ENCODE peak calls at places on chromosomes 13 and 19, in nine cellular contexts. C is PC-3; U is naive thymus-derived CD4-positive, alpha-beta T cell; I is A549; E is adrenal gland; Z is HAP-1; P is heart right ventricle; N is mucosa of descending colon; H is fibroblast of lung. V is an unnamed sample.

GRCh38 chr19:10389863-10390262 is 9.5 kb upstream of the TYK2 start:
- DNase-seq in I (no peak), N (no peak), P (no peak), U (no peak), C (no peak), E (no peak), Z (no peak), H (no peak), V (no peak)

GRCh38 chr13:45521292-45521691 is 56.6 kb downstream of the COG3 start:
- DNase-seq in E (no peak), U (no peak), I (no peak), H (peak; percentile 60), N (peak; percentile 6), P (peak; percentile 13), Z (no peak), C (peak; percentile 79), V (no peak)

GRCh38 chr19:5339470-5339949 is 1.1 kb downstream of the PTPRS start:
- DNase-seq in Z (no peak), P (no peak), U (no peak), H (no peak), C (no peak), I (no peak), N (no peak), E (no peak), V (peak; percentile 77)

GRCh38 chr13:75839418-75839817 is 203.3 kb downstream of the LMO7 start:
- DNase-seq in C (no peak), N (no peak), H (no peak), Z (no peak), E (no peak), I (no peak), P (no peak), U (no peak), V (no peak)

GRCh38 chr19:3725640-3726310 is 17.6 kb downstream of the TJP3 start:
- DNase-seq in H (no peak), I (no peak), U (no peak), Z (no peak), C (no peak), P (no peak), N (peak; percentile 95), E (no peak), V (no peak)

GRCh38 chr13:98171806-98172569 is 5.1 kb downstream of the RNF113B start:
- DNase-seq in H (peak; percentile 42), E (peak; percentile 80), U (no peak), C (no peak), Z (no peak), P (peak; percentile 44), N (no peak), I (no peak), V (peak; percentile 85)

GRCh38 chr19:2210987-2211740 is 25.0 kb downstream of the PLEKHJ1 start:
- DNase-seq in U (no peak), H (no peak), N (no peak), Z (no peak), I (no peak), C (no peak), P (no peak), E (no peak), V (no peak)

GRCh38 chr19:52658595-52658994 is 20.4 kb upstream of the ZNF83 start:
- DNase-seq in N (no peak), C (no peak), I (no peak), H (no peak), U (no peak), P (no peak), E (no peak), Z (no peak), V (no peak)

GRCh38 chr13:51849145-51850101 is 4.4 kb upstream of the TMEM272 start:
- DNase-seq in U (peak; percentile 27), C (peak; percentile 10), H (peak; percentile 53), I (peak; percentile 14), N (peak; percentile 30), E (no peak), Z (peak; percentile 36), P (no peak), V (peak; percentile 65)

GRCh38 chr13:81395368-81395767 is 1054.4 kb upstream of the SPRY2 start:
- DNase-seq in N (peak; percentile 76), I (no peak), C (no peak), U (no peak), P (no peak), E (no peak), H (no peak), Z (no peak), V (peak; percentile 32)

GRCh38 chr13:27176772-27177171 is 5.2 kb upstream of the USP12 start:
- DNase-seq in E (no peak), P (no peak), I (no peak), U (no peak), H (no peak), N (no peak), Z (no peak), C (no peak), V (no peak)

GRCh38 chr13:113591750-113592149 is 7.2 kb downstream of the TFDP1 start:
- DNase-seq in Z (no peak), E (peak; percentile 43), C (no peak), H (no peak), N (no peak), P (no peak), I (no peak), U (no peak), V (no peak)

GRCh38 chr13:31476266-31476665 is 263.1 kb upstream of the RXFP2 start:
- DNase-seq in P (no peak), E (no peak), I (no peak), Z (no peak), U (no peak), N (no peak), H (peak; percentile 79), C (no peak), V (peak; percentile 39)

GRCh38 chr19:45769054-45769782 is at the start of gene SIX5:
- DNase-seq in C (peak; percentile 95), N (peak; percentile 99), I (peak; percentile 100), H (peak; percentile 98), U (peak; percentile 88), Z (peak; percentile 95), E (peak; percentile 99), P (peak; percentile 98), V (peak; percentile 99)

GRCh38 chr19:11480927-11481776 is at the start of gene ELAVL3:
- DNase-seq in C (no peak), Z (no peak), H (no peak), N (no peak), E (no peak), P (no peak), I (no peak), U (no peak), V (no peak)

GRCh38 chr13:95255072-95255732 is 46.0 kb downstream of the ABCC4 start:
- DNase-seq in H (no peak), C (no peak), I (no peak), P (no peak), U (no peak), Z (no peak), N (no peak), E (no peak), V (no peak)

GRCh38 chr13:95256086-95256485 is 45.2 kb downstream of the ABCC4 start:
- DNase-seq in C (peak; percentile 94), U (no peak), Z (no peak), P (no peak), H (peak; percentile 76), E (no peak), N (no peak), I (peak; percentile 87), V (no peak)

GRCh38 chr13:95258619-95259194 is 42.5 kb downstream of the ABCC4 start:
- DNase-seq in C (no peak), N (no peak), H (no peak), P (no peak), U (no peak), E (no peak), Z (no peak), I (peak; percentile 78), V (no peak)

GRCh38 chr13:95260031-95260525 is 41.2 kb downstream of the ABCC4 start:
- DNase-seq in N (no peak), E (no peak), P (no peak), U (no peak), C (no peak), H (no peak), I (no peak), Z (no peak), V (no peak)

DNA sequence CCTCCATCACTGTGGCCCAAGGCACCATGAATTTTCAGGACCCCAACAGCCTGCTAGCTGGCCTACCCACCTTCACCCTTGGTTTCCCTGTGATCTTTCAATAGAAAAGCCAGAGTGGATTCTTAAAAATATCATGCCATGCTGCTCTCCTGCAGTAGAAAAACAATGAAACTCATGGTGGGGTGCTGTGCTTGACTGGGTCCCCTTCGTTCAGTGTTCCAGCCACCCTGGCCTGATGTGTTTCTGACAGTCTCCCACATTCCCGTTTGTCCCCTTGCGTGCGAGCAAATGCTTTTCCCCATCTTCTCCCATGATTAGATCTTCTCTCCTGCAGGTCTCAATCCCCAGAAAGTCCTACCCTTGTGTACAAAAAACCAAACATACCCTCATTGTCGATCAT is 43.2 kb downstream of the ABCC4 start:
- DNase-seq in Z (no peak), E (no peak), I (no peak), P (no peak), H (no peak), C (no peak), U (no peak), N (no peak), V (no peak)
- H3K4me1 ChIP-seq in Z (no peaks in the 10 kb centered on the region), E (no peaks in the 10 kb centered on the region), I (peaks cover 92% of the 10 kb centered on the region), P (no peaks in the 10 kb centered on the region), H (peaks cover 19% of the 10 kb centered on the region), C (peaks cover 34% of the 10 kb centered on the region), U (no peaks in the 10 kb centered on the region), N (no peaks in the 10 kb centered on the region), V (no peaks in the 10 kb centered on the region)

DNA sequence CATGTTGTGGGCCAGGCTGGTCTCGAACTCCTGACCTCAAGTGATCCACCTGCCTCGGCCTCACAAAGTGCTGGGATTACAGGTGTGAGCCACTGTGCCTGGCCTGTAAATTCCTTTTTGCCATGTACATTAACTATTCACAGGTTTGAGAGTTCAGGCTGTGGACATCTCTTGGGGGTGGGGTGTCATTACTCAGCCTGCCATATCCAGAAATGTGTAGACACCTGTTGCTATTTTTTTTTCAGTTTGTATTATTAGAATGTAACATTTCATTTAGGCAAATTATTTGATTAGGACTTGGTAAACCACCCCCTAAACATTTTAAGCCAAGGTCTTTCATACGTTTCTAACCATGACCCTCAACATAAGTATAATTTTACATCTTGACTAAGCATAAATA is 20.5 kb downstream of the ZNF227 start:
- DNase-seq in I (no peak), N (no peak), P (no peak), C (no peak), E (no peak), Z (no peak), H (no peak), U (no peak), V (no peak)
- H3K9me3 ChIP-seq in I (peaks cover 97% of the 10 kb centered on the region), N (peaks cover 81% of the 10 kb centered on the region), P (peaks cover 99% of the 10 kb centered on the region), C (no peaks in the 10 kb centered on the region), E (no peaks in the 10 kb centered on the region), Z (no peaks in the 10 kb centered on the region), H (no peaks in the 10 kb centered on the region), U (peaks cover 87% of the 10 kb centered on the region), V (peaks cover 15% of the 10 kb centered on the region)

DNA sequence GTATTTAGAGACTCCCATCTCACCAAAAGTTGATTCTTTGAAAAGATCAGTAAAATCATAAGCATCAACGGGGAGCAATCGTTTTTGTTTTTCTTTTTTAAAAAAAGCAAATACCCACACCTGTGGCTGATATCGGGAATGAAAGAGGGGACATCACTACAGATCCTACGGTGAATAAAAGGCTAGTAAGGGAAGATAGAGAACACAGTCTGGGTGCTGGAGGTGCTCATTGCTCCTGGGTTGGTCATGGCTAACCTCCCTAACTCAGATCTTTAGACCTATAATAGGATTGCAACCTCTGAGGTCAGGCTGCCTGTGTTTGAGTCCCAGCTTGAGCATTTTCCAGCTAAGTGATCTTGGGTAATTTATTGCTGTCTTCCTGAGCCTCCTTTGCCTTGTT is 1.1 kb downstream of the EHD2 start:
- DNase-seq in I (no peak), Z (no peak), P (no peak), U (no peak), H (peak; percentile 42), C (no peak), E (no peak), N (no peak), V (no peak)
- H3K4me1 ChIP-seq in I (peaks cover 14% of the 10 kb centered on the region), Z (no peaks in the 10 kb centered on the region), P (peaks cover 23% of the 10 kb centered on the region), U (no peaks in the 10 kb centered on the region), H (peaks cover 21% of the 10 kb centered on the region), C (no peaks in the 10 kb centered on the region), E (peaks cover 30% of the 10 kb centered on the region), N (peaks cover 2% of the 10 kb centered on the region), V (peaks cover 10% of the 10 kb centered on the region)

GRCh38 chr19:57935731-57936130 is 529 bp upstream of the ZNF418 start:
- DNase-seq in U (no peak), H (no peak), I (no peak), E (no peak), C (no peak), N (no peak), P (no peak), Z (no peak), V (no peak)
- H3K9me3 ChIP-seq in U (peaks cover 83% of the 10 kb centered on the region), H (no peaks in the 10 kb centered on the region), I (peaks cover 89% of the 10 kb centered on the region), E (no peaks in the 10 kb centered on the region), C (peaks cover 65% of the 10 kb centered on the region), N (peaks cover 98% of the 10 kb centered on the region), P (peaks cover 100% of the 10 kb centered on the region), Z (peaks cover 2% of the 10 kb centered on the region), V (no peaks in the 10 kb centered on the region)